ENCODE peak calls at places on chromosomes 4 and X, in seven cellular contexts. H is spleen, X is erythroblast, Q is A549, J is H54, V is IMR-90, N is stomach. O is an unnamed sample.

GRCh38 chr4:22999419-22999818 is 306.7 kb downstream of the GBA3 start:
- DNase-seq in H (no peak), X (no peak), Q (peak), J (no peak), V (no peak), N (no peak), O (no peak)

GRCh38 chr4:147407261-147408045 is 73.4 kb upstream of the EDNRA start:
- DNase-seq in H (no peak), X (no peak), Q (peak), J (no peak), V (no peak), N (no peak), O (no peak)

GRCh38 chr4:66911898-66912297 is 633.4 kb downstream of the CENPC start:
- DNase-seq in H (no peak), X (no peak), Q (no peak), J (no peak), V (no peak), N (no peak), O (no peak)

GRCh38 chr4:112975567-112976355 is 73.7 kb upstream of the ANK2 start:
- DNase-seq in H (no peak), X (no peak), Q (no peak), J (no peak), V (no peak), N (no peak), O (no peak)

GRCh38 chr4:101197350-101197749 is 150.0 kb downstream of the PPP3CA start:
- DNase-seq in H (no peak), X (no peak), Q (no peak), J (no peak), V (no peak), N (no peak), O (no peak)

GRCh38 chrX:40933132-40934078 is 151.8 kb upstream of the USP9X start:
- DNase-seq in H (no peak), X (peak), Q (peak), J (no peak), V (peak), N (no peak), O (peak)

GRCh38 chr4:88027611-88028608 is 20.5 kb downstream of the PKD2 start:
- DNase-seq in H (no peak), X (peak), Q (peak), J (no peak), V (peak), N (no peak), O (no peak)

GRCh38 chr4:8435656-8436121 is 4.8 kb downstream of the ACOX3 start:
- DNase-seq in H (no peak), X (peak), Q (no peak), J (no peak), V (peak), N (peak), O (no peak)

GRCh38 chrX:15606064-15606590 is 5.4 kb upstream of the ACE2 start:
- DNase-seq in H (no peak), X (peak), Q (no peak), J (no peak), V (no peak), N (no peak), O (no peak)

GRCh38 chr4:56906534-56906933 is 1.2 kb upstream of the REST start:
- DNase-seq in H (no peak), X (peak), Q (no peak), J (no peak), V (no peak), N (no peak), O (no peak)

GRCh38 chr4:56909083-56909981 is 1.6 kb downstream of the REST start:
- DNase-seq in H (no peak), X (peak), Q (peak), J (peak), V (peak), N (peak), O (peak)

GRCh38 chr4:56907009-56907408 is 691 bp upstream of the REST start:
- DNase-seq in H (peak), X (no peak), Q (no peak), J (no peak), V (no peak), N (no peak), O (peak)

GRCh38 chr4:56907489-56908205 is at the start of gene REST:
- DNase-seq in H (peak), X (peak), Q (peak), J (peak), V (peak), N (peak), O (peak)

GRCh38 chr4:56908206-56909082 is 744 bp downstream of the REST start:
- DNase-seq in H (peak), X (peak), Q (peak), J (peak), V (peak), N (peak), O (peak)
- TF ChIP-seq POLR2A in H (no peak), X (no peak), Q (no peak), J (no peak), V (peak), N (no peak), O (no peak)

GRCh38 chr4:127622923-127623754 is 9.6 kb upstream of the INTU start:
- DNase-seq in H (peak), X (peak), Q (peak), J (no peak), V (peak), N (no peak), O (no peak)
- TF ChIP-seq POLR2A in H (no peak), X (no peak), Q (no peak), J (no peak), V (no peak), N (no peak), O (no peak)

GRCh38 chrX:54992911-54993622 is 921 bp downstream of the PFKFB1 start:
- DNase-seq in H (no peak), X (peak), Q (no peak), J (no peak), V (no peak), N (no peak), O (no peak)
- TF ChIP-seq POLR2A in H (no peak), X (no peak), Q (no peak), J (no peak), V (no peak), N (no peak), O (no peak)

GRCh38 chr4:123465416-123465815 is 68.8 kb downstream of the SPRY1 start:
- DNase-seq in H (no peak), X (no peak), Q (no peak), J (no peak), V (no peak), N (no peak), O (no peak)

GRCh38 chr4:123466080-123466785 is 69.6 kb downstream of the SPRY1 start:
- DNase-seq in H (no peak), X (no peak), Q (no peak), J (no peak), V (no peak), N (no peak), O (no peak)

GRCh38 chr4:123463869-123464268 is 67.3 kb downstream of the SPRY1 start:
- DNase-seq in H (no peak), X (no peak), Q (no peak), J (no peak), V (no peak), N (no peak), O (no peak)

DNA sequence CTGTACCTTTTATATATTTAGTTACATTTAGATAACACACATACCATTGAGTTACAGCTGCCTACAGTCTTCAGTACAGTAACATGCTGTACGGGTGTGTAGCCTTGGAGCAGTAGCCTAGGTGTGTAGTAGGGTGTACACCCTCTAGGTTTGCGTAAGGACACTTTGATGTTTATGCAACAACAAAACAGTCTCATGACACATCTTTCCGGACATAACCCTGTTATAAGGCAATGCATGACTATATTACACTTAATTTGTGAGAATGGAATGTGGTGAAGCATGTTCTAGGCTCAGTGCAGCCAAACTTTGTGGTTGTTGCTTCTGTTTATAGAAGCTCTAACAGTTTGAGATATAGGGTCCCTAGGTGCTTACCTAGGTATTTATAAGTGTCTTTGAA is 65.4 kb downstream of the SPRY1 start:
- DNase-seq in H (no peak), X (no peak), Q (no peak), J (no peak), V (peak), N (no peak), O (no peak)
- TF ChIP-seq POLR2A in H (no peak), X (no peak), Q (no peak), J (no peak), V (no peak), N (no peak), O (no peak)

GRCh38 chr4:7042697-7043464 is at the start of gene TADA2B:
- DNase-seq in H (peak), X (peak), Q (peak), J (peak), V (peak), N (peak), O (peak)
- TF ChIP-seq POLR2A in H (peak), X (no peak), Q (peak), J (peak), V (peak), N (no peak), O (no peak)